ENCODE peak calls at places on chromosomes 6 and 20, in six cellular contexts. One of them, this sample, is unnamed.

GRCh38 chr6:153976921-153977693 is 61.9 kb upstream of the OPRM1 start:
- DNase-seq in GM12878: peak; percentile 4
- DNase-seq in AG09309: no peak
- DNase-seq in cardiac muscle cell: peak; percentile 36
- DNase-seq in A549: no peak
- DNase-seq in epithelial cell of proximal tubule: no peak
- DNase-seq in this sample: no peak

GRCh38 chr20:30811896-30812671 is 445.4 kb upstream of the DEFB115 start:
- DNase-seq in epithelial cell of proximal tubule: no peak
- DNase-seq in GM12878: peak; percentile 20
- DNase-seq in A549: no peak
- DNase-seq in AG09309: no peak
- DNase-seq in cardiac muscle cell: peak; percentile 68
- DNase-seq in this sample: peak; percentile 15

GRCh38 chr6:113719545-113719944 is 137.6 kb upstream of the MARCKS start:
- DNase-seq in GM12878: no peak
- DNase-seq in epithelial cell of proximal tubule: no peak
- DNase-seq in AG09309: no peak
- DNase-seq in A549: peak; percentile 10
- DNase-seq in cardiac muscle cell: no peak
- DNase-seq in this sample: no peak

GRCh38 chr20:45179166-45179565 is 4.5 kb downstream of the PI3 start:
- DNase-seq in AG09309: no peak
- DNase-seq in cardiac muscle cell: no peak
- DNase-seq in GM12878: no peak
- DNase-seq in epithelial cell of proximal tubule: no peak
- DNase-seq in A549: no peak
- DNase-seq in this sample: no peak

GRCh38 chr6:151689499-151690201 is 117.8 kb upstream of the ESR1 start:
- DNase-seq in A549: no peak
- DNase-seq in GM12878: no peak
- DNase-seq in epithelial cell of proximal tubule: no peak
- DNase-seq in AG09309: no peak
- DNase-seq in cardiac muscle cell: no peak
- DNase-seq in this sample: no peak

GRCh38 chr6:155417454-155417853 is 38.2 kb downstream of the NOX3 start:
- DNase-seq in A549: no peak
- DNase-seq in cardiac muscle cell: no peak
- DNase-seq in AG09309: no peak
- DNase-seq in epithelial cell of proximal tubule: no peak
- DNase-seq in GM12878: no peak
- DNase-seq in this sample: no peak

GRCh38 chr6:14713561-14713960 is 532.3 kb upstream of the JARID2 start:
- DNase-seq in A549: no peak
- DNase-seq in AG09309: no peak
- DNase-seq in cardiac muscle cell: no peak
- DNase-seq in epithelial cell of proximal tubule: no peak
- DNase-seq in GM12878: no peak
- DNase-seq in this sample: no peak

GRCh38 chr6:45690846-45691245 is 313.1 kb upstream of the SUPT3H start:
- DNase-seq in epithelial cell of proximal tubule: no peak
- DNase-seq in GM12878: no peak
- DNase-seq in cardiac muscle cell: no peak
- DNase-seq in A549: no peak
- DNase-seq in AG09309: no peak
- DNase-seq in this sample: no peak

GRCh38 chr6:151191477-151191995 is 48.2 kb upstream of the AKAP12 start:
- DNase-seq in epithelial cell of proximal tubule: no peak
- DNase-seq in AG09309: no peak
- DNase-seq in cardiac muscle cell: no peak
- DNase-seq in A549: no peak
- DNase-seq in GM12878: no peak
- DNase-seq in this sample: no peak

GRCh38 chr6:3061501-3061941 is 6.8 kb upstream of the RIPK1 start:
- DNase-seq in AG09309: no peak
- DNase-seq in cardiac muscle cell: peak; percentile 84
- DNase-seq in A549: no peak
- DNase-seq in epithelial cell of proximal tubule: no peak
- DNase-seq in GM12878: no peak
- DNase-seq in this sample: no peak

GRCh38 chr6:63858691-63859090 is 223.1 kb downstream of the PHF3 start:
- DNase-seq in A549: no peak
- DNase-seq in GM12878: no peak
- DNase-seq in AG09309: no peak
- DNase-seq in epithelial cell of proximal tubule: no peak
- DNase-seq in cardiac muscle cell: peak; percentile 2
- DNase-seq in this sample: no peak

GRCh38 chr6:63859520-63859919 is 223.9 kb downstream of the PHF3 start:
- DNase-seq in cardiac muscle cell: peak; percentile 46
- DNase-seq in GM12878: no peak
- DNase-seq in A549: no peak
- DNase-seq in AG09309: no peak
- DNase-seq in epithelial cell of proximal tubule: no peak
- DNase-seq in this sample: no peak

GRCh38 chr6:63856271-63856670 is 220.7 kb downstream of the PHF3 start:
- DNase-seq in AG09309: no peak
- DNase-seq in epithelial cell of proximal tubule: no peak
- DNase-seq in cardiac muscle cell: peak; percentile 4
- DNase-seq in A549: no peak
- DNase-seq in GM12878: no peak
- DNase-seq in this sample: no peak
- H3K4me3 ChIP-seq in AG09309: no peak overlapping the region
- H3K4me3 ChIP-seq in epithelial cell of proximal tubule: no peak overlapping the region
- H3K4me3 ChIP-seq in cardiac muscle cell: no peak overlapping the region
- H3K4me3 ChIP-seq in A549: no peak overlapping the region
- H3K4me3 ChIP-seq in GM12878: no peak overlapping the region
- H3K4me3 ChIP-seq in this sample: no peak overlapping the region

GRCh38 chr20:10636326-10636818 is 37.4 kb downstream of the JAG1 start:
- DNase-seq in GM12878: no peak
- DNase-seq in AG09309: no peak
- DNase-seq in epithelial cell of proximal tubule: no peak
- DNase-seq in cardiac muscle cell: peak; percentile 89
- DNase-seq in A549: no peak
- DNase-seq in this sample: no peak
- TF ChIP-seq CTCF in GM12878: no peak
- TF ChIP-seq CTCF in AG09309: no peak
- TF ChIP-seq CTCF in epithelial cell of proximal tubule: peak; percentile 26
- TF ChIP-seq CTCF in cardiac muscle cell: no peak
- TF ChIP-seq CTCF in A549: no peak
- TF ChIP-seq CTCF in this sample: no peak

DNA sequence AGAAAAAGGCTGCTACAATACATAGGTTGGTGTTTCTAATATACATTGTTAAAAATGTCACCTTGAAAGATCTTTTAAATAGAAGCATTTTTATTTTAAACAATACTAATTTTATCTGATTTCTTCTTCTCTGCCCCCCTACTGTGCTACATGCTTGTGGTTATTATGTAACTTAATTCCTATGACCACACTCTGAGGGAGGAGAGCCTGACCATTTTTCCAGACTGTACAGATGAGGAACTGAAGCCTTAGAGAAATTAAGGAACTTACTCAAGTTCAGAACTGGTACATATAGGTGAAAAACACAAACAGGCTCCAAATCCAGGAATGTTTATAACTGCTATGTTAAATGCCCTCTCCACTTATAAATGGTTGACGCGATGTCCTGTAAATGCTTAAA is 43.4 kb upstream of the ARHGAP18 start:
- DNase-seq in AG09309: peak; percentile 54
- DNase-seq in epithelial cell of proximal tubule: no peak
- DNase-seq in cardiac muscle cell: peak; percentile 61
- DNase-seq in GM12878: no peak
- DNase-seq in A549: no peak
- DNase-seq in this sample: no peak
- H3K4me3 ChIP-seq in AG09309: no peak overlapping the region
- H3K4me3 ChIP-seq in epithelial cell of proximal tubule: no peak overlapping the region
- H3K4me3 ChIP-seq in cardiac muscle cell: no peak overlapping the region
- H3K4me3 ChIP-seq in GM12878: no peak overlapping the region
- H3K4me3 ChIP-seq in A549: no peak overlapping the region
- H3K4me3 ChIP-seq in this sample: no peak overlapping the region

GRCh38 chr6:51529240-51529639 is 558.2 kb downstream of the PKHD1 start:
- DNase-seq in A549: no peak
- DNase-seq in epithelial cell of proximal tubule: no peak
- DNase-seq in GM12878: no peak
- DNase-seq in cardiac muscle cell: no peak
- DNase-seq in AG09309: no peak
- DNase-seq in this sample: no peak

GRCh38 chr6:51535327-51535726 is 552.1 kb downstream of the PKHD1 start:
- DNase-seq in A549: no peak
- DNase-seq in cardiac muscle cell: no peak
- DNase-seq in AG09309: no peak
- DNase-seq in GM12878: no peak
- DNase-seq in epithelial cell of proximal tubule: no peak
- DNase-seq in this sample: no peak

GRCh38 chr6:51528556-51528955 is 558.9 kb downstream of the PKHD1 start:
- DNase-seq in AG09309: no peak
- DNase-seq in epithelial cell of proximal tubule: no peak
- DNase-seq in A549: no peak
- DNase-seq in cardiac muscle cell: no peak
- DNase-seq in GM12878: no peak
- DNase-seq in this sample: no peak

GRCh38 chr6:51533962-51534361 is 553.5 kb downstream of the PKHD1 start:
- DNase-seq in AG09309: no peak
- DNase-seq in GM12878: no peak
- DNase-seq in A549: no peak
- DNase-seq in epithelial cell of proximal tubule: no peak
- DNase-seq in cardiac muscle cell: no peak
- DNase-seq in this sample: no peak

DNA sequence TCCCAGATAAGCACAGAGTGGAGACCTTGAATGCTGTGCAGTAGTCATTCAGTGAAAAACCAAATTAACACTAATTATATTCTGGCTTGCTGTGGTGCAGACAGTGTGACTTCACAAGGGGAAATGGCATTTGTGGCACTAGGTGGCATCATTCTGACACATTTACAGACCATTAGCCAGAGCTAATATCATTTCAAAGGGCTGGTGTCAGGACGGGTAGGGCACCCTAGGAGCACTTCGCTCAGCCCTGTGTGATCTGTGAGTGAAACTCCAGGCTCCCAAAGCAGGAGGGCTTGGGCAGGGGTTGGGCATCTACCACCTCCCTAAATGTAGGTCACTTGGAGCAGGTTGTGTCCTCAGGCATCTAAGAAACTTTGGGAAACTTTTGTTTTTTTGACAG is 555.8 kb downstream of the PKHD1 start:
- DNase-seq in AG09309: no peak
- DNase-seq in cardiac muscle cell: no peak
- DNase-seq in epithelial cell of proximal tubule: no peak
- DNase-seq in GM12878: peak; percentile 4
- DNase-seq in A549: no peak
- DNase-seq in this sample: no peak
- TF ChIP-seq CTCF in AG09309: no peak
- TF ChIP-seq CTCF in cardiac muscle cell: no peak
- TF ChIP-seq CTCF in epithelial cell of proximal tubule: no peak
- TF ChIP-seq CTCF in GM12878: peak; percentile 6
- TF ChIP-seq CTCF in A549: no peak
- TF ChIP-seq CTCF in this sample: no peak

GRCh38 chr20:64058536-64058935 is 4.5 kb upstream of the TCEA2 start:
- DNase-seq in epithelial cell of proximal tubule: no peak
- DNase-seq in A549: no peak
- DNase-seq in cardiac muscle cell: no peak
- DNase-seq in AG09309: no peak
- DNase-seq in GM12878: no peak
- DNase-seq in this sample: no peak

GRCh38 chr20:64057628-64058498 is 5.1 kb upstream of the TCEA2 start:
- DNase-seq in epithelial cell of proximal tubule: no peak
- DNase-seq in GM12878: no peak
- DNase-seq in A549: peak; percentile 90
- DNase-seq in cardiac muscle cell: peak; percentile 72
- DNase-seq in AG09309: no peak
- DNase-seq in this sample: no peak

GRCh38 chr20:64055893-64056638 is 6.6 kb upstream of the SOX18 start:
- DNase-seq in AG09309: no peak
- DNase-seq in cardiac muscle cell: peak; percentile 81
- DNase-seq in GM12878: no peak
- DNase-seq in epithelial cell of proximal tubule: no peak
- DNase-seq in A549: no peak
- DNase-seq in this sample: no peak

GRCh38 chr20:64056639-64056888 is 6.4 kb upstream of the TCEA2 start:
- DNase-seq in A549: no peak
- DNase-seq in GM12878: no peak
- DNase-seq in epithelial cell of proximal tubule: no peak
- DNase-seq in cardiac muscle cell: no peak
- DNase-seq in AG09309: no peak
- DNase-seq in this sample: no peak

DNA sequence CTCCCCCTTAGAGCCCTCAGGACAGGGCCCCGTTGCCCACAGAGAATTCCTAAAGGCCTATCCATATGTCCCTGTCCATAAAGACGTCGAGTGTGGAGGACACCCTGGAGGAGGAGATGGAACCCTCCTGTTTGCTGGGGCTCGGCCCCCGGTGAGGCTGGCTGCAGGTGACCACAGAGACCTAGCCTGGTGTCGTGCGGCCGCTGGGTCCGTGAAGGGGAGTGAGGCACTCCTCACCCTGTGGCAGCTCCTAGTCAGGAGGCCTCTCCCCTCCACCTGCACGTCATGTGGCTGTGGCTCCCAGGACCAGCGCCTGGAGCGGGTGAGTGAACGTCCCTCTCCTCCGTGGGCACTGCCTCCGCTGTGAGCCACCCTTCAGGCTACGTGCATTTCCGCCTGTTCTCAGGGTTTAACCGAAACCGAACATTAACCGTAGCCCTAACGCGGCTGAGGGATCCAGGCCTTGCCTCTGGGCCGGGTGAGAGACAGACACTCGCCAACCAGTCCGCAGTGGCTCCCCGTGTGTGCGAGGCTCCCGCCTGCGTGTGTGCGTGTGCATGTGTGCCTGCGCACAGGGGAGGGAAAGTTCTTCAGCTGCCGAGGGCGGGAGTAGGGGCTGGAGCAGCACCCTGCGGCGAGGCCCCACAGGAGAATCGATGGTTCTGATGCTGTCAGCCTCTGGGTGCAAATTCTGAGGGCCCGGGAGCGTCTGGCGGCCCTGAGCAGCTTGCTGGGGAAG is 5.9 kb upstream of the TCEA2 start:
- DNase-seq in A549: no peak
- DNase-seq in cardiac muscle cell: no peak
- DNase-seq in AG09309: no peak
- DNase-seq in GM12878: no peak
- DNase-seq in epithelial cell of proximal tubule: no peak
- DNase-seq in this sample: no peak
- H3K4me3 ChIP-seq in A549: no peak overlapping the region
- H3K4me3 ChIP-seq in cardiac muscle cell: no peak overlapping the region
- H3K4me3 ChIP-seq in AG09309: no peak overlapping the region
- H3K4me3 ChIP-seq in GM12878: peak overlapping the region; percentile 35
- H3K4me3 ChIP-seq in epithelial cell of proximal tubule: no peak overlapping the region
- H3K4me3 ChIP-seq in this sample: no peak overlapping the region

DNA sequence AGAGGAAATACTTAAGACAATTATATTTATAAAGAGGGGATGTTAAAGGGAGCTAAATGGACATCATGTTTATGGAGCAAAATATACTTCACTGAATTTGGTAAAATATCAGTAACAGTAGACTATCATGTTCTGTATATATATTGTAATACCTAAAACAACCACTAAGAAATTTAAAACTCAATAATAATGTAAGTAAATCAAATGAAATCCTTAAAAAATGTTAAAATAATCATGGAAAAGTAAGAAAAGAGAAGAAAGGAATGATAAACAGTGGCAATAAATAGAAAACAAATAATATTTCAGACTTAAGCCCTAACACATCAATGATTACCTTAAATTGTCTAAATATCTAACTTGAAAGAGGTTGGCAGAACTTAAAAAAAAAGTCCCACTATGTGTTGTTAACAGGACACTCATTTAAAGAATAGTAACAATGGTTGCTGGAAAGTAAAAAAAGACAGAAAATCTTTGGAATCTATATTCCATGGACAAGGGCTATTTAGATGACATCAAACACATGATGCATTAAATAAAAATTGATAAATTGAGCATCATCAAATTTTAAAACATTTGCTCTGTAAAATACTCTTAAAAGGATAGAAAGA is 842.2 kb upstream of the MAP3K7 start:
- DNase-seq in epithelial cell of proximal tubule: no peak
- DNase-seq in A549: no peak
- DNase-seq in AG09309: no peak
- DNase-seq in cardiac muscle cell: no peak
- DNase-seq in GM12878: no peak
- DNase-seq in this sample: no peak
- TF ChIP-seq CTCF in epithelial cell of proximal tubule: no peak
- TF ChIP-seq CTCF in A549: no peak
- TF ChIP-seq CTCF in AG09309: no peak
- TF ChIP-seq CTCF in cardiac muscle cell: no peak
- TF ChIP-seq CTCF in GM12878: no peak
- TF ChIP-seq CTCF in this sample: no peak